ENCODE peak calls at places on chromosomes 2 and 18, in five cellular contexts. C is iPS DF 6.9, N is IMR-90, J is fibroblast of lung, U is mammary epithelial cell. T is an unnamed sample. For H3K36me3, H3K4me1 and H3K27me3, the result is how much of the 10 kb centered on the place peaks cover.

GRCh38 chr2:16006537-16007166 is 66.3 kb downstream of the MYCN start:
- DNase-seq in C (no peak), N (no peak), U (no peak), J (no peak), T (no peak)

GRCh38 chr18:8951491-8951890 is 151.0 kb upstream of the NDUFV2 start:
- DNase-seq in U (no peak), N (no peak), J (no peak), C (no peak), T (no peak)

GRCh38 chr2:18795881-18796280 is 206.5 kb upstream of the NT5C1B start:
- DNase-seq in U (no peak), N (peak), J (peak), C (no peak), T (no peak)

GRCh38 chr2:147173186-147173575 is 671.6 kb upstream of the ACVR2A start:
- DNase-seq in U (peak), J (peak), N (no peak), C (no peak), T (no peak)

GRCh38 chr2:151410485-151410833 is 757 bp downstream of the RIF1 start:
- DNase-seq in J (peak), U (peak), C (no peak), N (peak), T (peak)

GRCh38 chr2:127733816-127734537 is 32.7 kb downstream of the SFT2D3 start:
- DNase-seq in U (no peak), N (peak), C (no peak), J (peak), T (no peak)

GRCh38 chr2:208584387-208584965 is 177.9 kb downstream of the PTH2R start:
- DNase-seq in N (no peak), J (no peak), C (no peak), U (no peak), T (no peak)

GRCh38 chr2:183348492-183348891 is 224.2 kb downstream of the NUP35 start:
- DNase-seq in J (no peak), U (no peak), N (no peak), C (no peak), T (no peak)

GRCh38 chr2:45929674-45930395 is 278.4 kb downstream of the PRKCE start:
- DNase-seq in N (no peak), J (no peak), U (no peak), C (no peak), T (no peak)

GRCh38 chr18:40911041-40911440 is 1044.0 kb upstream of the PIK3C3 start:
- DNase-seq in N (peak), U (no peak), J (no peak), C (no peak), T (no peak)

GRCh38 chr2:237400199-237400598 is 13.8 kb downstream of the COL6A3 start:
- DNase-seq in J (no peak), C (no peak), N (no peak), U (no peak), T (no peak)

GRCh38 chr2:214492152-214492551 is 81.3 kb downstream of the VWC2L start:
- DNase-seq in U (no peak), N (no peak), J (no peak), C (no peak), T (no peak)

GRCh38 chr2:46695283-46695682 is 215.9 kb downstream of the TMEM247 start:
- DNase-seq in J (peak), C (no peak), U (peak), N (no peak), T (no peak)

GRCh38 chr18:13300029-13300428 is 81.5 kb downstream of the LDLRAD4 start:
- DNase-seq in U (no peak), N (no peak), J (no peak), C (no peak), T (no peak)

GRCh38 chr18:52462853-52463252 is 122.9 kb downstream of the DCC start:
- DNase-seq in C (no peak), N (no peak), J (no peak), U (no peak), T (no peak)

GRCh38 chr2:168550670-168551069 is 94.6 kb downstream of the CERS6 start:
- DNase-seq in N (no peak), U (no peak), C (peak), J (no peak), T (no peak)

GRCh38 chr2:55862269-55862668 is 61.3 kb downstream of the EFEMP1 start:
- DNase-seq in C (no peak), N (peak), U (peak), J (peak), T (no peak)

GRCh38 chr2:121530210-121530562 is 494 bp upstream of the RNU4ATAC start:
- DNase-seq in U (peak), N (peak), C (peak), J (peak), T (no peak)

GRCh38 chr2:187684181-187684580 is 129.9 kb upstream of the TFPI start:
- DNase-seq in C (no peak), U (no peak), J (peak), N (peak), T (no peak)

GRCh38 chr2:24517247-24517646 is 26.2 kb downstream of the NCOA1 start:
- DNase-seq in C (no peak), N (no peak), U (no peak), J (no peak), T (no peak)

GRCh38 chr2:106614511-106615291 is 127.5 kb downstream of the CD8B2 start:
- DNase-seq in N (no peak), C (no peak), J (no peak), U (no peak), T (no peak)

GRCh38 chr2:138829326-138829725 is 49.1 kb upstream of the NXPH2 start:
- DNase-seq in J (peak), C (peak), U (peak), N (peak), T (no peak)

GRCh38 chr2:74891136-74891764 is 57.3 kb downstream of the HK2 start:
- DNase-seq in U (no peak), J (no peak), C (no peak), N (no peak), T (no peak)

GRCh38 chr2:241763551-241764271 is 12.9 kb upstream of the GAL3ST2 start:
- DNase-seq in C (no peak), U (no peak), J (no peak), N (no peak), T (no peak)

GRCh38 chr2:216109962-216110614 is 940 bp downstream of the XRCC5 start:
- DNase-seq in N (peak), J (peak), C (no peak), U (peak), T (no peak)

GRCh38 chr2:100248044-100248330 is 74.3 kb downstream of the LONRF2 start:
- DNase-seq in J (no peak), N (no peak), U (no peak), C (no peak), T (no peak)

GRCh38 chr18:63137999-63138448 is 181.5 kb downstream of the BCL2 start:
- DNase-seq in U (no peak), C (no peak), N (no peak), J (no peak), T (peak)

GRCh38 chr2:86622409-86622877 is 1.2 kb downstream of the RNF103 start:
- DNase-seq in J (peak), U (peak), N (peak), C (no peak), T (peak)

GRCh38 chr2:10985260-10985659 is 73.5 kb downstream of the KCNF1 start:
- DNase-seq in C (no peak), U (peak), J (no peak), N (no peak), T (no peak)
- H3K36me3 ChIP-seq in C (under half), U (under half), J (under half), N (under half), T (under half)

GRCh38 chr18:3456686-3457069 is 6.7 kb downstream of the TGIF1 start:
- DNase-seq in J (no peak), U (no peak), N (no peak), C (no peak), T (no peak)
- H3K4me1 ChIP-seq in J (under half), U (under half), N (under half), C (under half), T (under half)

GRCh38 chr2:217752714-217753459 is 249.9 kb downstream of the TNS1 start:
- DNase-seq in N (no peak), J (no peak), U (no peak), C (no peak), T (no peak)

GRCh38 chr2:217749009-217749408 is 253.8 kb downstream of the TNS1 start:
- DNase-seq in U (no peak), N (no peak), J (no peak), C (no peak), T (no peak)

GRCh38 chr2:217753460-217754200 is 249.2 kb downstream of the TNS1 start:
- DNase-seq in N (peak), J (peak), C (no peak), U (no peak), T (no peak)

GRCh38 chr2:217751952-217752351 is 250.8 kb downstream of the TNS1 start:
- DNase-seq in C (no peak), U (no peak), J (no peak), N (no peak), T (no peak)

GRCh38 chr2:217751192-217751591 is 251.6 kb downstream of the TNS1 start:
- DNase-seq in U (no peak), J (no peak), C (no peak), N (no peak), T (no peak)
- H3K27me3 ChIP-seq in U (under half), J (under half), C (under half), N (under half), T (under half)

DNA sequence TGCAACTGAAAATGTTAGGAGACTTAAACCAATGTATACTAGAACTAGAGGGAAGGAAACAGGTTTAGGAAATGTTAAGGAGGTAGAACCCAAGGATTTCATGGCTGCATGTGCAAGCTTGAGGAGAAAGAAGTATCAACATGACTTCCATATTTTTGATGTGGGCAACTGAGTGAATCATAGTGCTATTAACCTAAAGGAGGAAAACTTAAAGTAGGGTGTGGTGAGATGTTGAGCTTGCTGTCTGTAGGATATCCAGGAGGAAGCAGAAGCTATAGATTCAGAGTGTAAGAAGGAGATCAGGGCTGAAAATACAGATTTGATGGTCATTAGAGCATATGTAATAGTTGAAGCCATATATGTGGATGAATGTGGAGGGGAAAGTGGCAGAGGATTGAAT is 31.5 kb downstream of the NDC80 start:
- DNase-seq in N (no peak), J (no peak), C (no peak), U (no peak), T (no peak)
- H3K36me3 ChIP-seq in N (under half), J (under half), C (under half), U (under half), T (under half)

GRCh38 chr18:35507623-35508022 is 9.9 kb upstream of the INO80C start:
- DNase-seq in N (no peak), C (no peak), U (no peak), J (no peak), T (no peak)

GRCh38 chr18:35507192-35507591 is 9.4 kb upstream of the INO80C start:
- DNase-seq in J (no peak), C (no peak), U (no peak), N (no peak), T (no peak)

GRCh38 chr18:35508746-35509338 is 11.1 kb upstream of the INO80C start:
- DNase-seq in C (no peak), U (no peak), N (no peak), J (no peak), T (no peak)

GRCh38 chr18:35506024-35506712 is 8.4 kb upstream of the INO80C start:
- DNase-seq in C (no peak), U (no peak), N (no peak), J (no peak), T (no peak)

DNA sequence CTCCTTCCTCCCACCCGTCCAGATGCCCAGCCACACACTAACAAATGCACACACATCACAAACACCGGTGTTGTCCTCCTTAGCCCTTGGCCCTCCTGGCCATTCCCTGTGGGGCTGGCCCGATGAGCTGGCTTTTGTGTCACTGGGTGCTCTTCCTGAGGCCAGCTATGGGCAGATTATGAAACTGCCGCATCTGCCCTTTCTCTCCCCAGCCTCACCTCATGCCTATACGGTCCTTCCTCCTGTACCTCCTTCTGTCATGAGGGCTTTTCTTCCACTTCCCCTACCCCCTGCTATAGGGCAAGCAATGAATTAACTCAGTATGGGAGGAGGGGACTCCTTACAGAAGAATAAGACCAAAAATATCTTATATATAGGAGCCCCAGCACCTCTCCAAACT is 10.3 kb upstream of the INO80C start:
- DNase-seq in J (no peak), U (no peak), C (no peak), N (no peak), T (no peak)
- H3K4me1 ChIP-seq in J (under half), U (under half), C (under half), N (under half), T (under half)

DNA sequence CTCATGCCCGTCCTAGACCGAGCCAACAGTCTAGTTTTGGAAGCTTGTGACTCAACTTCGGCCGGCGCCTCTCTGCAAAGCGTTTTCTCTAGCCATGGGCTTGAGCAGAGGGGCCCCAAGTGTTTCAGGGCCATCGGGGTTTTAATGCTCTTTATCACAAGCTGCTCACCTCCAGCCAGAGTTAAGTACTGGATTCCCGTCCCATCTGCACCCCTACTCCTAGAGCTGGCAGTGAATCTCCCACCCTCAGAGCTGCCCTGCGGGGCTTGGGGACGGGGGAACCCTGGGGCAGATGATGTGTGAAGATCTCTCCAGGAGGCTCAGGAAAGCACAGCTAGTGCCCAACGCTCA is 7.3 kb downstream of the RAX start:
- DNase-seq in N (no peak), C (no peak), J (no peak), U (no peak), T (no peak)
- H3K27me3 ChIP-seq in N (half or more), C (half or more), J (half or more), U (half or more), T (under half)

DNA sequence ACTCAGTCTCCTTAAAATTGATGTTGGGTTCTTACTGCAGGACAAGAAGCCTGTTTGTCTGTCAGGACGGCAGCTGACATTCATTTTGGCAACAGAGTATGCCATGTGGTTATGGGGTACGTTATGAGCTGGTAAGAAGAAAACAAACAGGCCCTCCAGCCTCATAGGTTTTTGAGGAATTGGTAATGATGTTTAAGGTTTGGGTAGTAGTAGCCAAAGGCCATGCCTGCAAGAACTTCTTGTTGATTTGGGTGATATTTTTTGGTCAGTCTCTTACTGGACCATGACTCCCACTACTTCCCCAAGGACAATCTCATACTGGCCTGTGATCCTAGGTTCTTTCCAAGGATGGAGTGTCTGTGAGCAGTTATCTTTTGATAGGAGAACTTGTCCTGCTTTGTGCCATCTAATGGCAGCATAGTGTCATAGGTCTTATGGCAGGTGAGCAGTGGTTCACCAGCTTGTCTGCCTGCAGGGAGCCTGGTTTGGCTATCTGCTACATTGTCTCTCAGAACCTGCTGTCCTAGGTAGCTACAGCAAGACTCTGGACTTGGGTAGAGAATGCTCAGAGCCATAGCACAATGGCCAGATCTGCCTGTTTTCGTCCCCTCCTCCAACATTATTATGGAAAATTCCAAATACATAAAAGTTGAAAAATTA is 28.1 kb downstream of the AGFG1 start:
- DNase-seq in N (no peak), J (no peak), C (no peak), U (no peak), T (no peak)
- H3K36me3 ChIP-seq in N (under half), J (under half), C (under half), U (under half), T (under half)

GRCh38 chr18:54743596-54743995 is 84.7 kb upstream of the RAB27B start:
- DNase-seq in C (no peak), J (no peak), U (no peak), N (no peak), T (no peak)
- H3K4me1 ChIP-seq in C (under half), J (under half), U (under half), N (under half), T (under half)

GRCh38 chr2:232502513-232502900 is 14.9 kb upstream of the ECEL1 start:
- DNase-seq in N (peak), C (no peak), J (no peak), U (no peak), T (no peak)

GRCh38 chr2:232504438-232504837 is 15.8 kb upstream of the PRSS56 start:
- DNase-seq in C (no peak), U (no peak), J (no peak), N (no peak), T (no peak)

GRCh38 chr2:232502901-232503791 is 15.5 kb upstream of the ECEL1 start:
- DNase-seq in N (peak), U (peak), C (no peak), J (peak), T (no peak)

GRCh38 chr2:232501794-232502499 is 14.3 kb upstream of the ECEL1 start:
- DNase-seq in J (no peak), U (no peak), N (no peak), C (no peak), T (no peak)

GRCh38 chr2:232503792-232504323 is 16.2 kb upstream of the ECEL1 start:
- DNase-seq in C (no peak), J (no peak), U (no peak), N (no peak), T (no peak)
- H3K27me3 ChIP-seq in C (under half), J (under half), U (under half), N (half or more), T (under half)

DNA sequence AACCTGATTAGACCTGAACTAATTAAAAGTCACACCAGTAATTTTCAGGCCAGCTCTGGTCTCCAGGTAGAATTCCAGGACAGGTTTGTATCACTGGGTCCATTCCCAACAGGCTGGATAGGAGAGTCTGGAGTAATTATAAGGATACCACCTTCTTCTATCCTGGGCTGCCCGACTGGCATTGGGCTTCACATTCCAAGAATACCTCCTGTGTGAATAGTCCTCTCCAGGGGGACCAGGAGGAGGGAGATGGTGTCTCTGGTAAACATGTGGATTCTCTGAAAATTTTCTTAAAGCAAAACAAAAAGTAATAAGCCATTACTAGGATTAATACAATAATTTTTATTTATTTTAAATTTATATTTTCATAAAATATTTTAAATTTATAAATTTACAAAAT is 17.3 kb downstream of the DUSP11 start:
- DNase-seq in J (no peak), C (no peak), N (no peak), U (no peak), T (no peak)
- H3K36me3 ChIP-seq in J (under half), C (under half), N (under half), U (half or more), T (under half)